ENCODE peak calls at places on chromosomes 11 and 22, in four cellular contexts. Q, X, K and J are unnamed samples.

GRCh38 chr22:26608129-26608528 is 9.7 kb downstream of the CRYBB1 start:
- DNase-seq in Q (no peak), X (no peak), K (no peak), J (no peak)

GRCh38 chr11:43580735-43581369 is 99.7 kb upstream of the HSD17B12 start:
- DNase-seq in X (no peak), K (no peak), Q (no peak), J (no peak)

GRCh38 chr11:64239662-64240466 is 1.0 kb upstream of the FKBP2 start:
- DNase-seq in Q (no peak), K (peak), X (no peak), J (no peak)

GRCh38 chr11:17923213-17923612 is 89.6 kb downstream of the SERGEF start:
- DNase-seq in Q (peak), K (no peak), X (no peak), J (no peak)

GRCh38 chr11:47407746-47408590 is at the start of gene SLC39A13:
- DNase-seq in X (peak), Q (peak), K (peak), J (peak)

GRCh38 chr11:113446938-113447337 is 28.3 kb downstream of the DRD2 start:
- DNase-seq in K (no peak), X (no peak), Q (no peak), J (peak)

GRCh38 chr11:87437844-87438223 is 400.1 kb downstream of the TMEM135 start:
- DNase-seq in Q (peak), K (no peak), X (no peak), J (peak)

GRCh38 chr11:61126266-61126665 is 24.0 kb downstream of the CD5 start:
- DNase-seq in K (no peak), Q (no peak), X (no peak), J (no peak)

GRCh38 chr11:77361184-77361583 is 59.7 kb upstream of the GDPD4 start:
- DNase-seq in X (no peak), K (no peak), Q (peak), J (peak)

GRCh38 chr11:60887531-60887930 is 18.9 kb downstream of the PRPF19 start:
- DNase-seq in X (no peak), Q (peak), K (no peak), J (peak)

GRCh38 chr11:46901156-46901555 is 17.2 kb downstream of the LRP4 start:
- DNase-seq in Q (no peak), K (no peak), X (no peak), J (no peak)

GRCh38 chr22:26903030-26903856 is 245.9 kb downstream of the MIAT start:
- DNase-seq in K (no peak), X (no peak), Q (no peak), J (no peak)

GRCh38 chr11:72573380-72573949 is 100.8 kb downstream of the PDE2A start:
- DNase-seq in Q (peak), X (no peak), K (no peak), J (peak)

GRCh38 chr11:11843233-11843632 is 1.5 kb downstream of the USP47 start:
- DNase-seq in Q (peak), X (no peak), K (no peak), J (peak)

GRCh38 chr11:91433284-91434010 is 791.2 kb upstream of the FAT3 start:
- DNase-seq in X (no peak), K (no peak), Q (no peak), J (no peak)

GRCh38 chr11:97269527-97269926 is 879.7 kb downstream of the JRKL start:
- DNase-seq in X (no peak), K (no peak), Q (no peak), J (no peak)

GRCh38 chr11:111540114-111540920 is at the start of gene LAYN:
- DNase-seq in X (peak), Q (peak), K (peak), J (peak)

GRCh38 chr11:73323464-73323863 is 15.4 kb downstream of the ARHGEF17 start:
- DNase-seq in Q (peak), K (peak), X (no peak), J (peak)

GRCh38 chr22:20239951-20240773 is 28.0 kb downstream of the RTN4R start:
- DNase-seq in Q (no peak), X (no peak), K (no peak), J (no peak)

GRCh38 chr11:18253222-18253621 is 4.8 kb upstream of the SAA2 start:
- DNase-seq in K (no peak), X (no peak), Q (no peak), J (no peak)

GRCh38 chr11:62665630-62666258 is 632 bp downstream of the CSKMT start:
- DNase-seq in Q (peak), K (peak), X (no peak), J (no peak)

GRCh38 chr11:126585388-126586302 is 230.2 kb downstream of the ST3GAL4 start:
- DNase-seq in X (no peak), K (no peak), Q (peak), J (peak)

GRCh38 chr11:62552931-62553838 is 6.6 kb upstream of the AHNAK start:
- DNase-seq in X (no peak), K (peak), Q (peak), J (peak)